ENCODE peak calls at places on chromosomes 13 and 19, in five cellular contexts. Y, X, U, V and S are unnamed samples.

GRCh38 chr19:805161-805561 is 7.9 kb downstream of the PTBP1 start:
- DNase-seq in Y (peak), V (no peak), U (no peak), X (no peak), S (no peak)

GRCh38 chr13:95445116-95445515 is 107.4 kb upstream of the CLDN10 start:
- DNase-seq in U (no peak), Y (no peak), V (no peak), X (no peak), S (no peak)

GRCh38 chr13:91135949-91136348 is 211.5 kb upstream of the MIR17HG start:
- DNase-seq in V (no peak), Y (no peak), X (no peak), U (no peak), S (no peak)

GRCh38 chr13:99969934-99970760 is 1.4 kb downstream of the ZIC5 start:
- DNase-seq in X (no peak), U (no peak), V (peak), Y (no peak), S (no peak)

GRCh38 chr13:106649495-106649894 is 81.6 kb upstream of the ARGLU1 start:
- DNase-seq in V (no peak), X (peak), Y (no peak), U (no peak), S (peak)

GRCh38 chr13:79679334-79679733 is 198.4 kb downstream of the NDFIP2 start:
- DNase-seq in V (peak), Y (peak), X (peak), U (peak), S (peak)

GRCh38 chr13:94009696-94010095 is 469.8 kb downstream of the DCT start:
- DNase-seq in X (no peak), U (no peak), V (no peak), Y (no peak), S (peak)

GRCh38 chr13:32298695-32299094 is 16.5 kb downstream of the ZAR1L start:
- DNase-seq in Y (no peak), U (no peak), V (no peak), X (no peak), S (no peak)